ENCODE peak calls at places on chromosomes 6 and 20, in six cellular contexts. Y is mammary epithelial cell, C is nucleus accumbens, O is dorsolateral prefrontal cortex, P is CD14-positive monocyte, N is heart left ventricle. U is an unnamed sample.

GRCh38 chr6:12422848-12423247 is 132.7 kb downstream of the EDN1 start:
- DNase-seq in O (no peak), C (no peak), P (no peak), Y (no peak), N (no peak), U (peak; percentile 84)

GRCh38 chr6:68718379-68719073 is 83.4 kb downstream of the ADGRB3 start:
- DNase-seq in N (no peak), C (no peak), Y (no peak), O (peak; percentile 39), P (no peak), U (no peak)

GRCh38 chr20:37697314-37697713 is 3.5 kb downstream of the CTNNBL1 start:
- DNase-seq in N (no peak), O (no peak), P (peak; percentile 81), Y (no peak), C (no peak), U (no peak)

GRCh38 chr20:63858393-63859165 is 2.7 kb upstream of the ABHD16B start:
- DNase-seq in N (peak; percentile 78), C (no peak), Y (no peak), P (no peak), O (no peak), U (no peak)

GRCh38 chr6:142796571-142796970 is 148.4 kb downstream of the HIVEP2 start:
- DNase-seq in O (no peak), N (no peak), C (no peak), P (peak; percentile 80), Y (no peak), U (peak; percentile 33)

GRCh38 chr6:161153725-161154124 is 120.1 kb downstream of the AGPAT4 start:
- DNase-seq in O (no peak), N (no peak), C (no peak), Y (no peak), P (no peak), U (no peak)

GRCh38 chr6:34143884-34144580 is 1.9 kb downstream of the GRM4 start:
- DNase-seq in O (no peak), Y (no peak), P (peak; percentile 38), C (no peak), N (no peak), U (no peak)

GRCh38 chr6:2725999-2726567 is 24.6 kb downstream of the MYLK4 start:
- DNase-seq in O (no peak), C (no peak), N (no peak), P (peak; percentile 83), Y (no peak), U (no peak)

GRCh38 chr6:131792091-131792496 is 15.7 kb upstream of the ENPP1 start:
- DNase-seq in P (no peak), O (no peak), Y (peak; percentile 70), C (no peak), N (no peak), U (no peak)

GRCh38 chr20:47181056-47181862 is 175.2 kb downstream of the ZMYND8 start:
- DNase-seq in Y (peak; percentile 72), N (no peak), C (no peak), O (no peak), P (peak; percentile 67), U (no peak)